ENCODE peak calls at places on chromosomes 3 and 15, in five cellular contexts. C is ELR; E is activated CD4-positive, alpha-beta T cell treated with anti-CD3 and anti-CD28 coated beads for 4 hours; F is caudate nucleus; N is ovary. H is an unnamed sample.

GRCh38 chr3:99084156-99084555 is 182.7 kb upstream of the DCBLD2 start:
- DNase-seq in E (no peak), F (no peak), C (peak), N (no peak), H (no peak)

GRCh38 chr3:29079358-29079757 is 201.5 kb upstream of the RBMS3 start:
- DNase-seq in F (no peak), C (no peak), N (no peak), E (no peak), H (no peak)

GRCh38 chr15:78878356-78878755 is 5.7 kb downstream of the MORF4L1 start:
- DNase-seq in C (peak), N (no peak), E (no peak), F (no peak), H (peak)

GRCh38 chr15:60086676-60087446 is 82.8 kb downstream of the FOXB1 start:
- DNase-seq in N (no peak), C (no peak), E (no peak), F (no peak), H (no peak)

GRCh38 chr15:76343313-76343996 is 6.9 kb downstream of the ISL2 start:
- DNase-seq in N (no peak), F (no peak), C (no peak), E (no peak), H (no peak)

GRCh38 chr3:52769786-52770445 is 824 bp downstream of the NEK4 start:
- DNase-seq in F (no peak), E (no peak), C (peak), N (no peak), H (no peak)

GRCh38 chr3:61420136-61420759 is 141.1 kb upstream of the PTPRG start:
- DNase-seq in C (no peak), F (no peak), N (no peak), E (no peak), H (no peak)

GRCh38 chr3:13595001-13595421 is 46.1 kb downstream of the FBLN2 start:
- DNase-seq in C (no peak), F (no peak), N (no peak), E (no peak), H (no peak)

GRCh38 chr15:62783303-62783957 is 259.1 kb upstream of the TPM1 start:
- DNase-seq in N (no peak), E (no peak), C (peak), F (no peak), H (peak)

GRCh38 chr3:30626443-30627181 is 20.2 kb downstream of the TGFBR2 start:
- DNase-seq in N (no peak), F (no peak), C (peak), E (no peak), H (peak)

GRCh38 chr15:68054658-68055223 is 626 bp downstream of the PIAS1 start:
- DNase-seq in C (peak), F (peak), N (peak), E (no peak), H (no peak)

GRCh38 chr3:8253201-8253600 is 248.4 kb upstream of the LMCD1 start:
- DNase-seq in N (no peak), F (no peak), C (no peak), E (no peak), H (no peak)

GRCh38 chr3:6921876-6922275 is 61.0 kb downstream of the GRM7 start:
- DNase-seq in F (no peak), E (no peak), N (no peak), C (no peak), H (no peak)

GRCh38 chr3:12946661-12947316 is 105.4 kb upstream of the RPL32 start:
- DNase-seq in F (peak), C (no peak), E (no peak), N (no peak), H (no peak)